ENCODE peak calls at places on chromosomes 6 and 20, in five cellular contexts. A, Z, F, K and V are unnamed samples.

GRCh38 chr20:57417051-57417689 is 26.0 kb downstream of the RBM38 start:
- DNase-seq in Z (no peak), A (no peak), F (no peak), K (no peak), V (no peak)

GRCh38 chr6:15739867-15740266 is 77.0 kb upstream of the DTNBP1 start:
- DNase-seq in K (no peak), F (no peak), A (no peak), Z (no peak), V (no peak)

GRCh38 chr20:19757487-19757972 is 528 bp upstream of the RIN2 start:
- DNase-seq in F (peak; percentile 42), A (peak; percentile 94), K (no peak), Z (no peak), V (peak; percentile 40)

GRCh38 chr6:166501246-166501645 is 85.2 kb downstream of the RAMACL start:
- DNase-seq in A (no peak), F (no peak), K (no peak), Z (no peak), V (no peak)

GRCh38 chr6:92468066-92468465 is 951.3 kb downstream of the EPHA7 start:
- DNase-seq in A (no peak), K (no peak), Z (no peak), F (no peak), V (no peak)

GRCh38 chr6:3341467-3341866 is 82.7 kb downstream of the PSMG4 start:
- DNase-seq in Z (no peak), K (no peak), F (no peak), A (no peak), V (no peak)

GRCh38 chr20:24918579-24919566 is 30.2 kb upstream of the CST7 start:
- DNase-seq in F (no peak), K (no peak), Z (no peak), A (no peak), V (no peak)

GRCh38 chr20:31593221-31594001 is 11.7 kb upstream of the ID1 start:
- DNase-seq in F (no peak), Z (no peak), A (no peak), K (no peak), V (no peak)

GRCh38 chr6:1719922-1720321 is 110.2 kb downstream of the FOXC1 start:
- DNase-seq in F (no peak), Z (no peak), K (no peak), A (no peak), V (no peak)

GRCh38 chr6:70108230-70108629 is 194.7 kb downstream of the COL9A1 start:
- DNase-seq in K (peak; percentile 26), Z (no peak), F (no peak), A (no peak), V (peak; percentile 31)

GRCh38 chr20:6704132-6704861 is 63.2 kb upstream of the BMP2 start:
- DNase-seq in F (no peak), A (no peak), Z (no peak), K (no peak), V (no peak)

GRCh38 chr6:148445116-148445515 is 102.5 kb downstream of the SASH1 start:
- DNase-seq in F (no peak), Z (no peak), K (no peak), A (no peak), V (no peak)

GRCh38 chr6:80696268-80696667 is 589.8 kb downstream of the BCKDHB start:
- DNase-seq in F (no peak), A (no peak), Z (no peak), K (no peak), V (no peak)

GRCh38 chr6:157135691-157136090 is 187.6 kb downstream of the TMEM242 start:
- DNase-seq in Z (no peak), K (no peak), F (no peak), A (no peak), V (no peak)

GRCh38 chr6:8739454-8739853 is 304.1 kb upstream of the SLC35B3 start:
- DNase-seq in A (no peak), Z (no peak), F (no peak), K (no peak), V (no peak)

GRCh38 chr6:108254436-108255410 is 6.1 kb downstream of the SNX3 start:
- DNase-seq in Z (no peak), K (no peak), F (no peak), A (no peak), V (no peak)

GRCh38 chr6:83220121-83220520 is 27.0 kb downstream of the RWDD2A start:
- DNase-seq in F (no peak), A (no peak), K (no peak), Z (no peak), V (no peak)

GRCh38 chr6:55089325-55089724 is 85.0 kb upstream of the HCRTR2 start:
- DNase-seq in A (no peak), K (no peak), F (no peak), Z (no peak), V (no peak)

GRCh38 chr20:44633187-44633851 is 18.2 kb downstream of the ADA start:
- DNase-seq in A (no peak), K (no peak), F (no peak), Z (no peak), V (no peak)

GRCh38 chr20:21315138-21315537 is 12.0 kb downstream of the XRN2 start:
- DNase-seq in A (no peak), F (no peak), K (no peak), Z (no peak), V (no peak)

GRCh38 chr6:108350528-108350927 is 55.7 kb downstream of the AFG1L start:
- DNase-seq in K (no peak), A (no peak), F (no peak), Z (no peak), V (no peak)

GRCh38 chr20:46680684-46681031 is 8.6 kb downstream of the TP53RK start:
- DNase-seq in Z (no peak), A (no peak), F (no peak), K (no peak), V (no peak)

GRCh38 chr20:51570755-51571469 is 28.4 kb upstream of the NFATC2 start:
- DNase-seq in A (peak; percentile 54), Z (no peak), K (no peak), F (no peak), V (no peak)

GRCh38 chr6:47092249-47092648 is 50.1 kb upstream of the ADGRF1 start:
- DNase-seq in K (no peak), Z (no peak), A (no peak), F (no peak), V (no peak)

GRCh38 chr20:36201198-36201597 is 35.1 kb upstream of the AAR2 start:
- DNase-seq in F (no peak), Z (no peak), A (no peak), K (no peak), V (no peak)

GRCh38 chr20:23441850-23442313 is 2.4 kb downstream of the CSTL1 start:
- DNase-seq in K (peak; percentile 73), F (peak; percentile 80), A (peak; percentile 57), Z (peak; percentile 28), V (peak; percentile 64)

GRCh38 chr6:1311400-1312192 is at the start of gene FOXQ1:
- DNase-seq in Z (no peak), F (no peak), A (peak; percentile 52), K (no peak), V (no peak)

GRCh38 chr6:68226460-68226859 is 408.6 kb upstream of the ADGRB3 start:
- DNase-seq in K (no peak), A (no peak), F (no peak), Z (no peak), V (no peak)

GRCh38 chr6:10434235-10434634 is 19.4 kb upstream of the TFAP2A start:
- DNase-seq in A (no peak), Z (no peak), K (no peak), F (no peak), V (no peak)

GRCh38 chr6:151440930-151441329 is 11.0 kb downstream of the RMND1 start:
- DNase-seq in K (peak; percentile 26), F (no peak), Z (no peak), A (no peak), V (no peak)